ENCODE peak calls at places on chromosomes 12 and 14, in eight cellular contexts. L, S, F, C, V, B, Y and P are unnamed samples.

GRCh38 chr12:38155526-38156496 is 160.8 kb upstream of the ALG10B start:
- DNase-seq in L (no peak), S (no peak), F (no peak), C (no peak), V (no peak), B (no peak), Y (no peak), P (no peak)

GRCh38 chr12:39435531-39435930 is 7.4 kb downstream of the KIF21A start:
- DNase-seq in L (no peak), S (no peak), F (no peak), C (no peak), V (no peak), B (no peak), Y (no peak), P (no peak)

GRCh38 chr14:100862277-100862676 is 36.4 kb downstream of the MEG3 start:
- DNase-seq in L (no peak), S (no peak), F (no peak), C (no peak), V (no peak), B (no peak), Y (no peak), P (no peak)

GRCh38 chr12:10771132-10771733 is 31.2 kb downstream of the TAS2R7 start:
- DNase-seq in L (no peak), S (no peak), F (no peak), C (no peak), V (no peak), B (peak; percentile 22), Y (peak; percentile 41), P (no peak)

GRCh38 chr12:96106137-96106536 is 70.8 kb upstream of the LTA4H start:
- DNase-seq in L (no peak), S (no peak), F (no peak), C (no peak), V (no peak), B (no peak), Y (no peak), P (no peak)

GRCh38 chr12:86530996-86531655 is 274.9 kb upstream of the MGAT4C start:
- DNase-seq in L (no peak), S (no peak), F (no peak), C (no peak), V (no peak), B (no peak), Y (no peak), P (no peak)

GRCh38 chr12:6632026-6632978 is 3.5 kb downstream of the LPAR5 start:
- DNase-seq in L (peak; percentile 80), S (no peak), F (no peak), C (peak; percentile 80), V (peak; percentile 42), B (no peak), Y (no peak), P (no peak)

GRCh38 chr14:78153069-78153351 is 17.2 kb upstream of the NRXN3 start:
- DNase-seq in L (no peak), S (no peak), F (no peak), C (no peak), V (no peak), B (no peak), Y (no peak), P (no peak)

GRCh38 chr12:13195848-13196301 is 651 bp upstream of the EMP1 start:
- DNase-seq in L (no peak), S (no peak), F (no peak), C (no peak), V (no peak), B (no peak), Y (no peak), P (no peak)

GRCh38 chr12:88206636-88207035 is 64.5 kb downstream of the TMTC3 start:
- DNase-seq in L (no peak), S (no peak), F (no peak), C (no peak), V (no peak), B (peak; percentile 20), Y (no peak), P (no peak)

GRCh38 chr14:69004731-69005431 is 25.8 kb upstream of the ACTN1 start:
- DNase-seq in L (no peak), S (no peak), F (no peak), C (no peak), V (no peak), B (no peak), Y (peak; percentile 50), P (no peak)

GRCh38 chr12:47361389-47362031 is 281.8 kb upstream of the AMIGO2 start:
- DNase-seq in L (peak; percentile 62), S (no peak), F (no peak), C (peak; percentile 24), V (no peak), B (no peak), Y (no peak), P (no peak)

GRCh38 chr12:118219772-118220171 is 83.8 kb downstream of the PEBP1 start:
- DNase-seq in L (no peak), S (no peak), F (no peak), C (no peak), V (no peak), B (no peak), Y (no peak), P (no peak)

GRCh38 chr12:91877461-91878230 is 268.0 kb downstream of the BTG1 start:
- DNase-seq in L (no peak), S (no peak), F (no peak), C (no peak), V (no peak), B (no peak), Y (no peak), P (no peak)

GRCh38 chr12:65720739-65721138 is 103.5 kb upstream of the HMGA2 start:
- DNase-seq in L (no peak), S (no peak), F (no peak), C (no peak), V (no peak), B (no peak), Y (no peak), P (no peak)

GRCh38 chr14:75426332-75427125 is 1.3 kb upstream of the JDP2 start:
- DNase-seq in L (no peak), S (no peak), F (no peak), C (no peak), V (no peak), B (no peak), Y (no peak), P (no peak)